ENCODE peak calls at places on chromosome 22, in seven cellular contexts. O is body of pancreas, G is adrenal gland, Q is IMR-90, I is Peyer's patch, D is stomach, M is tibial nerve. L is an unnamed sample.

GRCh38 chr22:19149047-19149883 is 827 bp downstream of the GSC2 start:
- DNase-seq in I (no peak), Q (no peak), G (no peak), M (no peak), D (no peak), O (no peak), L (no peak)

GRCh38 chr22:20659258-20659657 is 114.7 kb upstream of the SERPIND1 start:
- DNase-seq in I (no peak), O (no peak), M (no peak), D (no peak), G (no peak), Q (no peak), L (no peak)

GRCh38 chr22:28091486-28091885 is 172.4 kb upstream of the PITPNB start:
- DNase-seq in M (no peak), G (no peak), I (no peak), O (no peak), D (no peak), Q (no peak), L (no peak)

GRCh38 chr22:44200451-44200850 is 19.7 kb downstream of the PARVG start:
- DNase-seq in O (no peak), D (no peak), I (no peak), Q (no peak), G (no peak), M (no peak), L (no peak)

GRCh38 chr22:41920271-41920976 is 5.5 kb upstream of the SHISA8 start:
- DNase-seq in D (no peak), Q (no peak), O (no peak), I (peak), M (no peak), G (no peak), L (no peak)

GRCh38 chr22:49487950-49488349 is 339.7 kb downstream of the BRD1 start:
- DNase-seq in D (no peak), I (no peak), Q (no peak), M (no peak), G (no peak), O (no peak), L (peak)

GRCh38 chr22:28989035-28989464 is 72.6 kb downstream of the C22orf31 start:
- DNase-seq in Q (no peak), O (no peak), G (no peak), I (no peak), D (no peak), M (no peak), L (no peak)

GRCh38 chr22:26617251-26618199 is at the start of gene CRYBB1:
- DNase-seq in M (no peak), O (peak), D (no peak), G (peak), Q (peak), I (peak), L (no peak)

GRCh38 chr22:28907311-28908008 is 24.1 kb downstream of the ZNRF3 start:
- DNase-seq in Q (peak), I (no peak), O (no peak), G (no peak), D (no peak), M (no peak), L (no peak)

GRCh38 chr22:20304646-20305045 is 15.2 kb downstream of the DGCR6L start:
- DNase-seq in M (no peak), O (no peak), Q (no peak), G (no peak), D (no peak), I (no peak), L (no peak)

GRCh38 chr22:39184586-39185577 is 32.4 kb upstream of the CBX7 start:
- DNase-seq in M (no peak), Q (no peak), D (no peak), I (no peak), G (peak), O (no peak), L (no peak)

GRCh38 chr22:28792491-28793383 is 7.6 kb downstream of the XBP1 start:
- DNase-seq in G (no peak), I (no peak), O (peak), Q (no peak), D (no peak), M (no peak), L (no peak)

GRCh38 chr22:48490513-48491411 is 1336.9 kb downstream of the BRD1 start:
- DNase-seq in O (no peak), Q (no peak), G (no peak), D (peak), I (peak), M (no peak), L (no peak)

GRCh38 chr22:37807410-37808293 is at the start of gene GCAT:
- DNase-seq in Q (peak), O (peak), I (peak), M (peak), D (peak), G (peak), L (peak)
- TF ChIP-seq POLR2A in Q (peak), O (peak), I (peak), M (peak), D (no peak), G (peak), L (peak)

GRCh38 chr22:25110596-25110845 is 89.1 kb upstream of the CRYBB3 start:
- DNase-seq in G (no peak), M (no peak), Q (no peak), D (no peak), I (no peak), O (no peak), L (no peak)

GRCh38 chr22:25110846-25111578 is 88.6 kb upstream of the CRYBB3 start:
- DNase-seq in D (peak), M (peak), I (peak), Q (peak), G (peak), O (peak), L (peak)

GRCh38 chr22:25112538-25113253 is 87.0 kb upstream of the CRYBB3 start:
- DNase-seq in Q (no peak), G (peak), O (peak), I (no peak), M (no peak), D (no peak), L (no peak)

GRCh38 chr22:25113316-25113721 is 86.3 kb upstream of the CRYBB3 start:
- DNase-seq in D (peak), M (no peak), I (no peak), Q (no peak), O (peak), G (peak), L (no peak)

DNA sequence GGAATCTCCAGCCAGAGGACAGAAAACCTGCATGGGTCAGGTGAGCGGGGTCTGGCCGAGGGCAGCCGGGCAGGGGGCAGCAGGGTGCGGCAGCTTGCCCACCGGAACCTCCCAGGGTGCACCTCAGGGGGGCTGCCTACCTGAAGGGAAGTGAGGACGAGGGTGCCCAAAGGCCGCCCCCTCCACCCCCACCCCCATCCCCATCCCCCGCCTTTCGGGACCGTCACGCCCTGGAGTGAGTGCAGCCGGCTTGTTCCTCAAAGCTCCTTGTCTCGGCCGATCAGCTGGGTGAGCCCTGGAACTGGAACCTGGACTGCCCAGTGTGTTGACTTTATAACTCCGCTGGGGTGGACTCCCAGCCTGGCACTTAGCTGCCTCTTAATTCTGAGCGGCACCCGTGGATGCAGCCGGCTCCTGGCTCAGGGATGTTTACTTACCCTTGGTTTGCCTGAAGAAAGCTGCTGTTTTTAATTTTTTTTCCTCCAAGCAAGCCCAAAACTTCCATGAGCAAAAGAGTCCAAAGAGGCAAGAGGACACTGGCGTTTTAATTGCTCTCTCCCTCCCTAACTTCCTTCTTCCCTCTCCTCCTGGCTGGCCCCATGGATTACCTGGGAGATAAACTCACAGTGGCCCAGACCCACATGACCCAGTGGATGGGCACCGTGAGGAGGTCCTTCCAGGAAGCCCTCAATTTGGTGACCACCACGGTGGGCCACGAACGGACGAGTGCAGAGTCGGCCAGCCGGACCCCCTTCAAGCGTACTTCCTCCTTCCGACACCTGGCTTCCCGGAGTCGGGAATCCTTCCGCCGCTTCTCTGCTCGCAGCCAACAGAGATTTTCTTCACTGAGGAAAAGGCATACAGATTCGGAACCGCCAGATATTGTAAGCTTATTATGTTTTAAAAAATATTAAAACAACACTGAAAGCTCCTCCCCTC is 87.8 kb upstream of the CRYBB3 start:
- DNase-seq in G (peak), M (peak), O (peak), I (peak), D (peak), Q (no peak), L (no peak)
- TF ChIP-seq POLR2A in G (no peak), M (no peak), O (no peak), I (no peak), D (no peak), Q (no peak), L (no peak)

GRCh38 chr22:46084376-46084775 is 66.0 kb upstream of the PPARA start:
- DNase-seq in D (no peak), G (peak), Q (no peak), I (no peak), O (no peak), M (no peak), L (no peak)

GRCh38 chr22:46084943-46085830 is 65.1 kb upstream of the PPARA start:
- DNase-seq in D (peak), G (peak), O (peak), I (peak), Q (no peak), M (peak), L (no peak)

GRCh38 chr22:46087336-46087690 is 63.0 kb upstream of the PPARA start:
- DNase-seq in O (no peak), M (no peak), D (no peak), G (no peak), I (no peak), Q (no peak), L (no peak)

GRCh38 chr22:46086577-46087335 is 63.6 kb upstream of the PPARA start:
- DNase-seq in M (no peak), O (no peak), I (no peak), Q (peak), G (peak), D (peak), L (no peak)

DNA sequence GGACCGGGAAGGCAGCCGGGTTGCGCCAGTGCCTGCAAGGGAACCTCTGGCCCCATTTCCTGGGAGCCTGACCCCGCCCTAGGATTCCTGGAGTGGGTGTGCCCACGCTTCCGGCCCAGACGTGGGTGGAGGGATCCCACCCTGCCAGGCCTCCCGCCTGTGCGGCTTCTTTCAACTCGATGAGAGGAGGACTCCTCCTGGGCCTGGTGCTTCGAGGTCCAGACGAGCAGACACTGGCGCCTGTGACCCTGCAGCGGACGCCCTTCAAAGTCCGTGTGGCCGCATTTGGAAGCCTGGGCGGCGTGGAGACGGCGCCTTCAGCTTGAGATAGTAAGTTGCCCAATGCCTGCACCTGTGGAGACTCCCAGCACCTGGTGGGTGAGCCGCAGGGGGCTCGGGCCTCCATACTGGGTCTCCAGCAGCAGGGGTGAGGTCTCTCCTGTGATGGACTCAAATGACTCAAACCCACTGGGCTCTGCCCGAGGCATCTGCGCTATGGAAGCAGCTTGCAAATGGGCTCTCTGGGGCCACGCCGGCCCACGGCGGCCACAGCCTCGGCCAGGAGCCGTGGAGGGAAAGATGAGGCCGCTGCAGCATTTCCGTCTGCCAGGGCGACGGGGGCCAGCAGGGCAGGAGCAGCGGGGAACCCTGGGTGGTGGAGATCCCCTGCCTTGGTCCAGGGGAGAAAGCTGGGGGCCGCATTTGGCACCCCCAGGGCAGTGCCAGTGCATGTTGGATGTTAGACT is 64.3 kb upstream of the PPARA start:
- DNase-seq in Q (no peak), M (no peak), D (peak), O (no peak), G (peak), I (peak), L (peak)
- TF ChIP-seq POLR2A in Q (no peak), M (peak), D (no peak), O (no peak), G (no peak), I (no peak), L (peak)

GRCh38 chr22:37846433-37846832 is 2.3 kb upstream of the ANKRD54 start:
- DNase-seq in G (no peak), D (no peak), Q (no peak), I (no peak), O (no peak), M (no peak), L (no peak)

GRCh38 chr22:37852418-37852817 is 3.2 kb downstream of the EIF3L start:
- DNase-seq in O (no peak), Q (no peak), M (no peak), G (no peak), D (no peak), I (no peak), L (no peak)

GRCh38 chr22:37850801-37851200 is 1.6 kb downstream of the EIF3L start:
- DNase-seq in I (no peak), D (no peak), O (no peak), G (no peak), M (no peak), Q (no peak), L (no peak)

GRCh38 chr22:37848587-37849088 is 581 bp upstream of the EIF3L start:
- DNase-seq in I (no peak), Q (peak), M (no peak), O (no peak), D (no peak), G (no peak), L (no peak)

DNA sequence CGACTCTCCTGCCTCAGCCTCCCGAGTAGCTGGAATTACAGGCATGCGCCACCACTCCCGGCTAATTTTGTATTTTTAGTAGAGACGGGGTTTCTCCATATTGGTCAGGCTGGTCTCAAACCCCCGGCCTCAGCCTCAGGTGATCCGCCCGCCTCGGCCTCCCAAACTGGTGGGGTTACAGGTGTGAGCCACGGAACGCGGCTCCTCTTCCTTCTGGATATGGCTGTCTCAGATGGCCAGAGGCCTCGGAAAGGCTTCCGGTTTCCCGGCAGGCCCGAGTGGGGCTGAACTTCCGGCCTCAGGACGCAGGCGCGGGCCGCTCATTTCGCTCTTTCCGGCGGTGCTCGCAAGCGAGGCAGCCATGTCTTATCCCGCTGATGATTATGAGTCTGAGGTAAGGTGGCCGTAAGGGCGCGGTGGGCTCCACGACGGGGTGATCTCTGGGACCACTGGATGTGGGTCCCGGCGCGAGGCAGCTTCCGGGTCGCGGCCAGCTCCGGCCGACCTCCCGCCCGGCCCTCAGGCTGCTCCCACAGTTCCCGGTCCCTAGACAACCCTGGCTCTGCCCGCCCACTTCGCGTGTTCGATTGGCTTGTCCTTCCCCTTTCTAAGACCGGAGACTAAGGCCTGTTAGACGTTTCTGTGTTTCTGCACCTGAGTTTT is at the start of gene EIF3L:
- DNase-seq in Q (peak), G (peak), M (peak), D (peak), O (peak), I (peak), L (peak)
- TF ChIP-seq POLR2A in Q (peak), G (peak), M (peak), D (peak), O (peak), I (peak), L (peak)

DNA sequence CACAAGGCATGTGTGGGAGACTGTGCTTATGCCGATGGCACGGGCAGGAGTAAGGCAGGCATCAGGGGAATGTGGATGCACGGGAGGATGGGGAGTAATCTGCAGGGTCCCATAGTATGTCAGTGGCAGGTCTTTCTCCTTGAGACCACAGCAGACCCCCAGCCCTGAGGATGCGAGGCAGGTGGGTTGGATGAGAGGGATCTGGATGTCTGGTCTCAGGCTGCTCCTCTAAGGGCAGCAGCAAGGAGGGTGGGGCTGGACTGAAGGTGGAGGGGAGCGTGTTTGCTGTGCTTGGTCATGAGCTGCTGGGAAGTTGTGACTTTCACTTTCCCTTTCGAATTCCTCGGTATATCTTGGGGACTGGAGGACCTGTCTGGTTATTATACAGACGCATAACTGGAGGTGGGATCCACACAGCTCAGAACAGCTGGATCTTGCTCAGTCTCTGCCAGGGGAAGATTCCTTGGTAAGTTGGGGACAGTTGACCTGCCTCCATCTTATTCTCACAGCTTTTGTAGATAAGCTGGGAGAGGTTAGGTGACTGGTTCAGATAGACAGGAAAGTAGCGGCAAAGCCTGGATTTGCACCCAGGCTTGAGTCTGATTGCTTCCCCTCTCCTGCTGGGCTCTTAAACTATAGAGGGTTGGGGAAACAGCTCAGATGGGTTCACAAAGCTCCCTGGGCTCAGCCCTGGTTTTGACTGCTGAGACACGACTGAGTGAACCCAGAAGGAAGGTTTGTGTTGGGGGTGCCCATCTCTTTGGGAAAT is at the start of gene APOL1:
- DNase-seq in Q (peak), G (peak), M (peak), O (peak), I (peak), D (peak), L (peak)
- TF ChIP-seq POLR2A in Q (no peak), G (no peak), M (peak), O (no peak), I (peak), D (no peak), L (peak)